ENCODE peak calls at places on chromosomes 13 and 19, in five cellular contexts. One of them, this sample, is unnamed.

GRCh38 chr13:95652821-95653220 is 8.3 kb upstream of the DZIP1 start:
- DNase-seq in H9: no peak
- DNase-seq in trophoblast cell: no peak
- DNase-seq in H1: no peak
- DNase-seq in mesenchymal stem cell: no peak
- DNase-seq in this sample: no peak

GRCh38 chr13:106299616-106300015 is 235.8 kb downstream of the EFNB2 start:
- DNase-seq in mesenchymal stem cell: no peak
- DNase-seq in H1: no peak
- DNase-seq in H9: no peak
- DNase-seq in trophoblast cell: no peak
- DNase-seq in this sample: no peak

GRCh38 chr19:33683881-33684549 is 62.3 kb downstream of the CHST8 start:
- DNase-seq in trophoblast cell: peak
- DNase-seq in H9: peak
- DNase-seq in H1: peak
- DNase-seq in mesenchymal stem cell: no peak
- DNase-seq in this sample: peak

GRCh38 chr13:41565221-41565620 is 107.9 kb downstream of the RGCC start:
- DNase-seq in H1: no peak
- DNase-seq in trophoblast cell: no peak
- DNase-seq in H9: no peak
- DNase-seq in mesenchymal stem cell: peak
- DNase-seq in this sample: no peak

GRCh38 chr13:35793823-35794222 is 317.3 kb upstream of the MAB21L1 start:
- DNase-seq in mesenchymal stem cell: no peak
- DNase-seq in H9: no peak
- DNase-seq in trophoblast cell: no peak
- DNase-seq in H1: no peak
- DNase-seq in this sample: no peak

GRCh38 chr13:73168993-73169401 is 110.2 kb downstream of the KLF5 start:
- DNase-seq in H9: no peak
- DNase-seq in mesenchymal stem cell: no peak
- DNase-seq in H1: peak
- DNase-seq in trophoblast cell: peak
- DNase-seq in this sample: no peak

GRCh38 chr19:33231511-33231910 is 5.9 kb upstream of the SLC7A10 start:
- DNase-seq in mesenchymal stem cell: peak
- DNase-seq in H9: no peak
- DNase-seq in H1: no peak
- DNase-seq in trophoblast cell: no peak
- DNase-seq in this sample: no peak

GRCh38 chr19:54325194-54325621 is 12.2 kb upstream of the LILRA5 start:
- DNase-seq in H9: no peak
- DNase-seq in H1: no peak
- DNase-seq in trophoblast cell: peak
- DNase-seq in mesenchymal stem cell: no peak
- DNase-seq in this sample: peak

GRCh38 chr13:20221772-20222171 is 10.3 kb downstream of the GJB6 start:
- DNase-seq in trophoblast cell: peak
- DNase-seq in mesenchymal stem cell: no peak
- DNase-seq in H9: no peak
- DNase-seq in H1: no peak
- DNase-seq in this sample: no peak

GRCh38 chr19:39065928-39066327 is 18.2 kb upstream of the ACP7 start:
- DNase-seq in H1: no peak
- DNase-seq in H9: no peak
- DNase-seq in trophoblast cell: no peak
- DNase-seq in mesenchymal stem cell: no peak
- DNase-seq in this sample: no peak
- H2BK12ac ChIP-seq in H1: no peak
- H2BK12ac ChIP-seq in H9: no peak
- H2BK12ac ChIP-seq in trophoblast cell: no peak
- H2BK12ac ChIP-seq in mesenchymal stem cell: no peak
- H2BK12ac ChIP-seq in this sample: no peak

GRCh38 chr19:35848919-35849505 is 3.3 kb downstream of the NPHS1 start:
- DNase-seq in H1: no peak
- DNase-seq in H9: no peak
- DNase-seq in trophoblast cell: no peak
- DNase-seq in mesenchymal stem cell: no peak
- DNase-seq in this sample: no peak
- H2BK12ac ChIP-seq in H1: no peak
- H2BK12ac ChIP-seq in H9: no peak
- H2BK12ac ChIP-seq in trophoblast cell: no peak
- H2BK12ac ChIP-seq in mesenchymal stem cell: no peak
- H2BK12ac ChIP-seq in this sample: peak

GRCh38 chr13:98326274-98326673 is 149.2 kb upstream of the RNF113B start:
- DNase-seq in trophoblast cell: no peak
- DNase-seq in H9: no peak
- DNase-seq in H1: no peak
- DNase-seq in mesenchymal stem cell: no peak
- DNase-seq in this sample: no peak
- H2BK12ac ChIP-seq in trophoblast cell: no peak
- H2BK12ac ChIP-seq in H9: no peak
- H2BK12ac ChIP-seq in H1: peak
- H2BK12ac ChIP-seq in mesenchymal stem cell: peak
- H2BK12ac ChIP-seq in this sample: no peak

GRCh38 chr19:28327905-28328304 is 885.0 kb downstream of the UQCRFS1 start:
- DNase-seq in mesenchymal stem cell: no peak
- DNase-seq in H1: no peak
- DNase-seq in trophoblast cell: no peak
- DNase-seq in H9: no peak
- DNase-seq in this sample: no peak
- H2BK12ac ChIP-seq in mesenchymal stem cell: no peak
- H2BK12ac ChIP-seq in H1: no peak
- H2BK12ac ChIP-seq in trophoblast cell: no peak
- H2BK12ac ChIP-seq in H9: no peak
- H2BK12ac ChIP-seq in this sample: no peak

DNA sequence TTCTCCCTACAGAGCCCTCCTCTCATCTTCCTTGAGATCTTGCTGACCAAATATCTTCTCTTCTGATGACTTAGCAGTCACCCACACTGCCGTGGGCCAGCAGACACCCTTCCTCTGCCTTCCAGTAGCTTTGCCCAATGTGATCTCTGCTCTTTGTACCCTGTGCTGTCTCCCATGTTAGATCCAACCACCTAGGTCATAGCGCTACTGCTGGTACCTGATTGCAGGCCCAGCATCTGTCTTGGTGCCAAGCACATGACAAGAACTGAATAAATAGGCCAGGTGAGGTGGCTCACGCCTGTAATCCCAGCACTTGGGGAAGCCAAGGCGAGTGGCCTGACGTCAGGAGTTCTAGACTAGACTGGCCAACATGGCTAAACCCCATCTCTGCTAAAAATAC is 149.7 kb downstream of the TM9SF2 start:
- DNase-seq in H1: no peak
- DNase-seq in H9: no peak
- DNase-seq in mesenchymal stem cell: no peak
- DNase-seq in trophoblast cell: no peak
- DNase-seq in this sample: no peak
- H2BK12ac ChIP-seq in H1: peak
- H2BK12ac ChIP-seq in H9: no peak
- H2BK12ac ChIP-seq in mesenchymal stem cell: no peak
- H2BK12ac ChIP-seq in trophoblast cell: no peak
- H2BK12ac ChIP-seq in this sample: no peak

GRCh38 chr19:50517704-50518075 is 4.0 kb upstream of the ASPDH start:
- DNase-seq in H1: no peak
- DNase-seq in H9: no peak
- DNase-seq in mesenchymal stem cell: no peak
- DNase-seq in trophoblast cell: no peak
- DNase-seq in this sample: no peak

GRCh38 chr19:50518091-50519005 is 4.6 kb upstream of the ASPDH start:
- DNase-seq in trophoblast cell: no peak
- DNase-seq in mesenchymal stem cell: no peak
- DNase-seq in H1: no peak
- DNase-seq in H9: peak
- DNase-seq in this sample: no peak

GRCh38 chr19:50519006-50519575 is 5.4 kb upstream of the ASPDH start:
- DNase-seq in H9: no peak
- DNase-seq in H1: no peak
- DNase-seq in trophoblast cell: no peak
- DNase-seq in mesenchymal stem cell: no peak
- DNase-seq in this sample: no peak

GRCh38 chr19:50520822-50521465 is 7.2 kb upstream of the ASPDH start:
- DNase-seq in H1: no peak
- DNase-seq in trophoblast cell: no peak
- DNase-seq in H9: no peak
- DNase-seq in mesenchymal stem cell: no peak
- DNase-seq in this sample: no peak

DNA sequence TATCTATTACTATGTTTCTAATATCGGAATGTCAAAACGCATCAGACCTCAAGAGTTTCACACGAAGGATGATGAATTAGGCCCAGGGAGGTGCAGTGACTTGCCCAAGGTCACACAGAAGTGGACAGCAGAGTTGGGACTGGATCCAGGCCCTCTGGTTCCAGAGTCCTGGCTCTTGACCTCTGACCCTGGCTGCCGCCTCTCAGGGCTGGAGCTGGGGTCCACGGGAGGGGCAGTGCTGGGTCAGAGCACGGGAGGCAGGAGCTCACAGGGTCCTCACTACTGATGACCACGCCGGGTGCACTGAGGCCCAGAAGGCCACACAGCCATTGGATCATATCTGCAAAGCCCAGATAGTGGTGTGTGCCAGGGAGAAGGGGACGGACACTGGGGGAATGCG is 9.2 kb upstream of the ASPDH start:
- DNase-seq in trophoblast cell: no peak
- DNase-seq in mesenchymal stem cell: no peak
- DNase-seq in H9: no peak
- DNase-seq in H1: no peak
- DNase-seq in this sample: no peak
- H2BK12ac ChIP-seq in trophoblast cell: no peak
- H2BK12ac ChIP-seq in mesenchymal stem cell: no peak
- H2BK12ac ChIP-seq in H9: no peak
- H2BK12ac ChIP-seq in H1: no peak
- H2BK12ac ChIP-seq in this sample: no peak

GRCh38 chr13:111339366-111340143 is 19.1 kb downstream of the TEX29 start:
- DNase-seq in H9: peak
- DNase-seq in trophoblast cell: no peak
- DNase-seq in mesenchymal stem cell: no peak
- DNase-seq in H1: no peak
- DNase-seq in this sample: no peak

GRCh38 chr13:111343186-111343805 is 22.9 kb downstream of the TEX29 start:
- DNase-seq in H1: no peak
- DNase-seq in mesenchymal stem cell: no peak
- DNase-seq in trophoblast cell: no peak
- DNase-seq in H9: peak
- DNase-seq in this sample: no peak

GRCh38 chr13:111342716-111343115 is 22.3 kb downstream of the TEX29 start:
- DNase-seq in H9: peak
- DNase-seq in mesenchymal stem cell: no peak
- DNase-seq in trophoblast cell: no peak
- DNase-seq in H1: no peak
- DNase-seq in this sample: no peak

GRCh38 chr13:111344471-111345191 is 24.2 kb downstream of the TEX29 start:
- DNase-seq in trophoblast cell: peak
- DNase-seq in H9: peak
- DNase-seq in mesenchymal stem cell: peak
- DNase-seq in H1: peak
- DNase-seq in this sample: peak

DNA sequence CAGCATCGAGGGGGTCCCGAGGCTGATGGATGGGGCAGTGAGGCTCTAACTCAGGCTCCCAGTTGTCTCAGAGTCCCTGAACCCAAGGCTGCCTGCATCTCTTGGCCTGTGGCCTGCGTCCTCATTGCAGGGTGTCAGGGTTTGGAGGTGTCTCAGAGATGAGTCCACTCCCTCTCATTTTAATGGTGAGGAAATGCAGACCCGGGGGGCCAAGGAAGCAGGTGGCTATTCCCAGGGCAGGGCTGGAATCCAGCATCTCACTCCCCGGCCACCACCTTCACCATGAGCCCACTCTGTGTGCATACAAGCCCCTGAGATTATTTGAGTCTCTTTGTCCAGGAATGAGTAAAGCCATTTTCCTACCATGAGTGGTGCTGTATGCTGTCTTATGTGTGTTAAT is 21.4 kb downstream of the TEX29 start:
- DNase-seq in mesenchymal stem cell: no peak
- DNase-seq in H9: peak
- DNase-seq in H1: no peak
- DNase-seq in trophoblast cell: no peak
- DNase-seq in this sample: no peak
- H2BK12ac ChIP-seq in mesenchymal stem cell: no peak
- H2BK12ac ChIP-seq in H9: no peak
- H2BK12ac ChIP-seq in H1: no peak
- H2BK12ac ChIP-seq in trophoblast cell: no peak
- H2BK12ac ChIP-seq in this sample: no peak

This sample was measured in neuronal stem cell.